ENCODE peak calls at places on chromosome 16, in four cellular contexts. K, N, M and A are unnamed samples.

GRCh38 chr16:75108792-75109731 is 7.5 kb downstream of the LDHD start:
- DNase-seq in K (no peak), N (peak), M (peak), A (peak)

GRCh38 chr16:78955206-78955605 is 645.3 kb downstream of the MAF start:
- DNase-seq in K (no peak), N (no peak), M (no peak), A (no peak)

GRCh38 chr16:23807028-23807427 is 28.8 kb upstream of the PRKCB start:
- DNase-seq in K (no peak), N (no peak), M (peak), A (no peak)

GRCh38 chr16:6964679-6965078 is 368.0 kb upstream of the RBFOX1 start:
- DNase-seq in K (peak), N (no peak), M (no peak), A (no peak)

GRCh38 chr16:66304151-66304550 is 62.3 kb upstream of the CDH5 start:
- DNase-seq in K (no peak), N (peak), M (no peak), A (no peak)

GRCh38 chr16:57299009-57299718 is 14.7 kb upstream of the PLLP start:
- DNase-seq in K (no peak), N (no peak), M (peak), A (no peak)

GRCh38 chr16:89502319-89502843 is 5.8 kb upstream of the SPG7 start:
- DNase-seq in K (no peak), N (peak), M (peak), A (peak)

GRCh38 chr16:48366165-48367093 is 18.8 kb downstream of the SIAH1 start:
- DNase-seq in K (peak), N (peak), M (peak), A (peak)

GRCh38 chr16:46731691-46732555 is 16.2 kb downstream of the MYLK3 start:
- DNase-seq in K (no peak), N (peak), M (no peak), A (no peak)

GRCh38 chr16:20383106-20384029 is 21.2 kb downstream of the PDILT start:
- DNase-seq in K (peak), N (peak), M (peak), A (peak)

GRCh38 chr16:88743693-88744519 is 37.6 kb downstream of the CTU2 start:
- DNase-seq in K (peak), N (peak), M (peak), A (peak)

GRCh38 chr16:19601083-19601976 is 45.8 kb downstream of the VPS35L start:
- DNase-seq in K (peak), N (peak), M (no peak), A (no peak)

GRCh38 chr16:28610595-28611270 is 889 bp upstream of the SULT1A1 start:
- DNase-seq in K (no peak), N (no peak), M (no peak), A (no peak)

GRCh38 chr16:68993885-68994284 is 111.6 kb upstream of the HAS3 start:
- DNase-seq in K (no peak), N (peak), M (no peak), A (no peak)

GRCh38 chr16:70483426-70483825 is 29.0 kb downstream of the FCSK start:
- DNase-seq in K (no peak), N (no peak), M (no peak), A (no peak)

GRCh38 chr16:27369806-27370205 is 32.2 kb upstream of the IL21R start:
- DNase-seq in K (no peak), N (no peak), M (no peak), A (no peak)

GRCh38 chr16:78874241-78874983 is 726.1 kb downstream of the MAF start:
- DNase-seq in K (no peak), N (no peak), M (no peak), A (no peak)

GRCh38 chr16:86018487-86018886 is 119.5 kb downstream of the IRF8 start:
- DNase-seq in K (no peak), N (peak), M (peak), A (no peak)

GRCh38 chr16:17526956-17527355 is 56.2 kb upstream of the XYLT1 start:
- DNase-seq in K (no peak), N (no peak), M (no peak), A (no peak)

GRCh38 chr16:85055503-85056210 is 28.1 kb downstream of the KIAA0513 start:
- DNase-seq in K (no peak), N (peak), M (peak), A (no peak)

GRCh38 chr16:84274515-84274914 is 20.2 kb upstream of the WFDC1 start:
- DNase-seq in K (no peak), N (no peak), M (no peak), A (no peak)

GRCh38 chr16:58678716-58679115 is 5.9 kb downstream of the SLC38A7 start:
- DNase-seq in K (no peak), N (peak), M (no peak), A (no peak)

GRCh38 chr16:84795338-84796053 is 24.3 kb upstream of the CRISPLD2 start:
- DNase-seq in K (no peak), N (peak), M (peak), A (no peak)

GRCh38 chr16:65297453-65297852 is 175.6 kb upstream of the CDH11 start:
- DNase-seq in K (no peak), N (peak), M (no peak), A (no peak)

GRCh38 chr16:68749424-68749823 is 12.3 kb downstream of the CDH1 start:
- DNase-seq in K (no peak), N (no peak), M (no peak), A (no peak)

GRCh38 chr16:17325744-17326143 is 145.0 kb downstream of the XYLT1 start:
- DNase-seq in K (no peak), N (no peak), M (no peak), A (no peak)

GRCh38 chr16:13231365-13231764 is 330.0 kb downstream of the SHISA9 start:
- DNase-seq in K (no peak), N (no peak), M (no peak), A (no peak)

GRCh38 chr16:74738134-74738541 is 36.5 kb downstream of the FA2H start:
- DNase-seq in K (peak), N (no peak), M (no peak), A (no peak)

GRCh38 chr16:2026461-2027023 is at the start of gene NHERF2:
- DNase-seq in K (peak), N (peak), M (no peak), A (peak)

GRCh38 chr16:27365142-27366089 is 36.6 kb upstream of the IL21R start:
- DNase-seq in K (no peak), N (no peak), M (no peak), A (no peak)

GRCh38 chr16:52251495-52251894 is 295.4 kb downstream of the TOX3 start:
- DNase-seq in K (peak), N (peak), M (no peak), A (no peak)

GRCh38 chr16:1524366-1524765 is 9.1 kb upstream of the TMEM204 start:
- DNase-seq in K (no peak), N (no peak), M (no peak), A (no peak)

DNA sequence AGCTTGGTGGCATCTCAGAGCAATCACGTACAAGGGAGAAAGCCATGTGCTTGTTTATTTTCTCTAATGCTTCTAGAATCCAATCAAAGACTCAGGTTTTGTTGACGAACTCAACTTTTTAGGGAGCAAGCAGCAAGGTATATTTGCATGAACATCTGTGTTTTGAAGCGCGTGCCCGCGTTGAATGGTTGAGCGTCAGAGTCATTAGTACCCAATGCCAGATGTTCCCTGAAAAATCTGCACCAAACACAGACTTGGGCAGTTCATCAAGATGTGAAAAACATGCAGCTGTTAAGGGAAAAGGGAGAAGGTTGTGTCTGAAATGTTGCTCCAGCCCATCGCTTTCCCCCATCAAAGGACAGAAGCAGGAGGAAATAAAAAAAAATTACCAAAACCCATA is 170.4 kb downstream of the SNX29 start:
- DNase-seq in K (no peak), N (no peak), M (no peak), A (no peak)
- H3K27ac ChIP-seq in K (no peak), N (no peak), M (no peak), A (no peak)

DNA sequence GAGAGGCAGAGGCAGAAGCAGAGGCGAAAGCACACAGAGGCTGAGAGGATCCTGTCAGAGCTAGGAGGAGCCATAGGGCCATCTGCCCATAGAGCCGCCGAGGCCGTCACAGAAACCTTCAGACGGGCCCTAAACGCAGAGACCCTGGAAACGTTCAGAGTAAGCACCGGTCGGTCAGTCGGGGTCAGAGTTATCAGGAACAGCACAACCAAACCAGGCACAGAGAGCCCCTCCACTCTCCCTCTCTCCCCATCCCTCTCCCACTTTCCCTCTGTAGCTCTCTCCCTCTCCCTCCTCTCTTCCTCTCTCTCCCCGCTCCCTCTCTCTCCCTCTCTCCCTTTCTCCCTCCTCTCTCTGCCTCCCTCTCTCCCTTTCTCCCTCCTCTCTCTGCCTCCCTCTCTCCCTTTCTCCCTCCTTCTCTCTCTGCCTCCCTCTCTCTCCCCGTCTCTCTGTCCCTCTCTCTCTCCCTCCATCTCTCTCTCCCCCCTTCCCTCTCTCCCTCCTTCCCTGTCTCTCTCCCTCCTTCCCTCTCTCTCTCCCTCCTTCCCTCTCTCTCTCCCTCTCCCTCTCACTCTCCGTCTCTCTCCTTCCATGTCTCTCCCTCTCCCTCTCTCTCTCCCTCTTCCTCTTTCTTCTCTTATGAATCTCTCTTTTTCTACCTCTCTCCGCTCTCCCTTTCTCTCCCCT is 138.9 kb downstream of the C16orf95 start:
- DNase-seq in K (peak), N (peak), M (no peak), A (no peak)
- H3K4me3 ChIP-seq in K (no peak), N (no peak), M (no peak), A (no peak)

GRCh38 chr16:67677712-67678111 is 11.1 kb downstream of the C16orf86 start:
- DNase-seq in K (no peak), N (no peak), M (no peak), A (no peak)
- H3K27ac ChIP-seq in K (no peak), N (no peak), M (peak), A (no peak)

GRCh38 chr16:30472328-30472942 is at the start of gene ITGAL:
- DNase-seq in K (no peak), N (no peak), M (peak), A (no peak)

GRCh38 chr16:30474062-30474452 is 1.5 kb downstream of the ITGAL start:
- DNase-seq in K (no peak), N (no peak), M (no peak), A (no peak)

GRCh38 chr16:30474684-30475083 is 2.1 kb downstream of the ITGAL start:
- DNase-seq in K (no peak), N (no peak), M (no peak), A (no peak)

GRCh38 chr16:30470632-30471007 is 1.9 kb upstream of the ITGAL start:
- DNase-seq in K (no peak), N (no peak), M (no peak), A (no peak)

GRCh38 chr16:30473231-30474061 is 904 bp downstream of the ITGAL start:
- DNase-seq in K (no peak), N (no peak), M (no peak), A (no peak)
- H3K4me3 ChIP-seq in K (no peak), N (no peak), M (no peak), A (no peak)

GRCh38 chr16:81786321-81786720 is 7.2 kb downstream of the PLCG2 start:
- DNase-seq in K (no peak), N (no peak), M (no peak), A (no peak)

GRCh38 chr16:81787659-81788058 is 8.6 kb downstream of the PLCG2 start:
- DNase-seq in K (no peak), N (no peak), M (no peak), A (no peak)

GRCh38 chr16:81785138-81785924 is 6.2 kb downstream of the PLCG2 start:
- DNase-seq in K (no peak), N (no peak), M (no peak), A (no peak)

GRCh38 chr16:81786868-81787267 is 7.8 kb downstream of the PLCG2 start:
- DNase-seq in K (no peak), N (no peak), M (no peak), A (no peak)

GRCh38 chr16:81784042-81784785 is 5.1 kb downstream of the PLCG2 start:
- DNase-seq in K (no peak), N (no peak), M (no peak), A (no peak)
- H3K27ac ChIP-seq in K (no peak), N (peak), M (no peak), A (no peak)

GRCh38 chr16:56106527-56106926 is 84.8 kb upstream of the GNAO1 start:
- DNase-seq in K (no peak), N (no peak), M (no peak), A (no peak)
- H3K4me3 ChIP-seq in K (no peak), N (no peak), M (no peak), A (no peak)

GRCh38 chr16:3480901-3481695 is 14.2 kb downstream of the C16orf90 start:
- DNase-seq in K (no peak), N (no peak), M (no peak), A (no peak)

GRCh38 chr16:3481696-3482658 is 13.3 kb downstream of the C16orf90 start:
- DNase-seq in K (no peak), N (no peak), M (no peak), A (no peak)

GRCh38 chr16:3484328-3485096 is 10.8 kb downstream of the C16orf90 start:
- DNase-seq in K (no peak), N (no peak), M (no peak), A (no peak)

GRCh38 chr16:3485097-3485470 is 10.2 kb downstream of the C16orf90 start:
- DNase-seq in K (no peak), N (no peak), M (no peak), A (no peak)

GRCh38 chr16:3482659-3483241 is 12.5 kb downstream of the C16orf90 start:
- DNase-seq in K (no peak), N (no peak), M (no peak), A (no peak)
- H3K27ac ChIP-seq in K (no peak), N (peak), M (no peak), A (no peak)

GRCh38 chr16:15033309-15033707 is 22.6 kb downstream of the NTAN1 start:
- DNase-seq in K (no peak), N (no peak), M (no peak), A (no peak)
- H3K4me3 ChIP-seq in K (no peak), N (no peak), M (no peak), A (no peak)